ENCODE peak calls at places on chromosomes 5 and 9, in four cellular contexts. One of them, this sample, is unnamed.

GRCh38 chr5:72224946-72225427 is 95.1 kb downstream of the MRPS27 start:
- DNase-seq in endodermal cell: no peak
- DNase-seq in mesothelial cell of epicardium: no peak
- DNase-seq in CD8-positive, alpha-beta T cell: no peak
- DNase-seq in this sample: no peak

GRCh38 chr5:95684361-95684760 is 1.6 kb upstream of the SPATA9 start:
- DNase-seq in endodermal cell: no peak
- DNase-seq in mesothelial cell of epicardium: no peak
- DNase-seq in CD8-positive, alpha-beta T cell: no peak
- DNase-seq in this sample: no peak

GRCh38 chr5:148911386-148911785 is 85.0 kb downstream of the ADRB2 start:
- DNase-seq in endodermal cell: peak
- DNase-seq in mesothelial cell of epicardium: no peak
- DNase-seq in CD8-positive, alpha-beta T cell: no peak
- DNase-seq in this sample: no peak

GRCh38 chr5:141672856-141673813 is 8.9 kb downstream of the ARAP3 start:
- DNase-seq in endodermal cell: peak
- DNase-seq in mesothelial cell of epicardium: no peak
- DNase-seq in CD8-positive, alpha-beta T cell: no peak
- DNase-seq in this sample: no peak

GRCh38 chr9:130869250-130869649 is 27.4 kb downstream of the QRFP start:
- DNase-seq in endodermal cell: no peak
- DNase-seq in mesothelial cell of epicardium: no peak
- DNase-seq in CD8-positive, alpha-beta T cell: no peak
- DNase-seq in this sample: no peak

GRCh38 chr5:685262-686171 is 7.6 kb downstream of the TPPP start:
- DNase-seq in endodermal cell: peak
- DNase-seq in mesothelial cell of epicardium: no peak
- DNase-seq in CD8-positive, alpha-beta T cell: no peak
- DNase-seq in this sample: peak

GRCh38 chr5:76542887-76543690 is 80.1 kb downstream of the F2RL2 start:
- DNase-seq in endodermal cell: no peak
- DNase-seq in mesothelial cell of epicardium: no peak
- DNase-seq in CD8-positive, alpha-beta T cell: peak
- DNase-seq in this sample: no peak

GRCh38 chr9:70131296-70131695 is 87.6 kb downstream of the MAMDC2 start:
- DNase-seq in endodermal cell: no peak
- DNase-seq in mesothelial cell of epicardium: no peak
- DNase-seq in CD8-positive, alpha-beta T cell: no peak
- DNase-seq in this sample: no peak

GRCh38 chr5:112574566-112574965 is 155.5 kb upstream of the EPB41L4A start:
- DNase-seq in endodermal cell: no peak
- DNase-seq in mesothelial cell of epicardium: no peak
- DNase-seq in CD8-positive, alpha-beta T cell: no peak
- DNase-seq in this sample: no peak

GRCh38 chr5:102324714-102325113 is 28.6 kb upstream of the SLCO4C1 start:
- DNase-seq in endodermal cell: no peak
- DNase-seq in mesothelial cell of epicardium: no peak
- DNase-seq in CD8-positive, alpha-beta T cell: no peak
- DNase-seq in this sample: no peak

GRCh38 chr5:136042665-136043121 is 13.9 kb downstream of the TGFBI start:
- DNase-seq in endodermal cell: no peak
- DNase-seq in mesothelial cell of epicardium: no peak
- DNase-seq in CD8-positive, alpha-beta T cell: no peak
- DNase-seq in this sample: no peak

GRCh38 chr5:2105141-2105540 is 222.4 kb upstream of the IRX4 start:
- DNase-seq in endodermal cell: no peak
- DNase-seq in mesothelial cell of epicardium: no peak
- DNase-seq in CD8-positive, alpha-beta T cell: no peak
- DNase-seq in this sample: no peak

GRCh38 chr9:23603311-23603710 is 222.7 kb downstream of the ELAVL2 start:
- DNase-seq in endodermal cell: no peak
- DNase-seq in mesothelial cell of epicardium: no peak
- DNase-seq in CD8-positive, alpha-beta T cell: no peak
- DNase-seq in this sample: no peak

GRCh38 chr9:27398982-27399653 is 102.2 kb upstream of the EQTN start:
- DNase-seq in endodermal cell: no peak
- DNase-seq in mesothelial cell of epicardium: no peak
- DNase-seq in CD8-positive, alpha-beta T cell: no peak
- DNase-seq in this sample: no peak

GRCh38 chr9:68844623-68845612 is 139.9 kb downstream of the PIP5K1B start:
- DNase-seq in endodermal cell: peak
- DNase-seq in mesothelial cell of epicardium: peak
- DNase-seq in CD8-positive, alpha-beta T cell: no peak
- DNase-seq in this sample: no peak

GRCh38 chr9:89714316-89714715 is 109.5 kb downstream of the GADD45G start:
- DNase-seq in endodermal cell: no peak
- DNase-seq in mesothelial cell of epicardium: no peak
- DNase-seq in CD8-positive, alpha-beta T cell: no peak
- DNase-seq in this sample: no peak

GRCh38 chr9:78296208-78296892 is 575 bp upstream of the PSAT1 start:
- DNase-seq in endodermal cell: peak
- DNase-seq in mesothelial cell of epicardium: peak
- DNase-seq in CD8-positive, alpha-beta T cell: no peak
- DNase-seq in this sample: no peak

GRCh38 chr5:175748650-175749049 is 90.8 kb downstream of the HRH2 start:
- DNase-seq in endodermal cell: no peak
- DNase-seq in mesothelial cell of epicardium: no peak
- DNase-seq in CD8-positive, alpha-beta T cell: no peak
- DNase-seq in this sample: no peak

GRCh38 chr5:9653811-9654210 is 23.7 kb upstream of the TAS2R1 start:
- DNase-seq in endodermal cell: no peak
- DNase-seq in mesothelial cell of epicardium: peak
- DNase-seq in CD8-positive, alpha-beta T cell: no peak
- DNase-seq in this sample: no peak

GRCh38 chr9:129886226-129887174 is 51.2 kb downstream of the USP20 start:
- DNase-seq in endodermal cell: peak
- DNase-seq in mesothelial cell of epicardium: no peak
- DNase-seq in CD8-positive, alpha-beta T cell: peak
- DNase-seq in this sample: no peak

GRCh38 chr5:175658299-175659145 is 651 bp downstream of the HRH2 start:
- DNase-seq in endodermal cell: peak
- DNase-seq in mesothelial cell of epicardium: no peak
- DNase-seq in CD8-positive, alpha-beta T cell: no peak
- DNase-seq in this sample: no peak

GRCh38 chr9:77911928-77912327 is 119.7 kb downstream of the GNAQ start:
- DNase-seq in endodermal cell: no peak
- DNase-seq in mesothelial cell of epicardium: no peak
- DNase-seq in CD8-positive, alpha-beta T cell: no peak
- DNase-seq in this sample: no peak

GRCh38 chr9:71363286-71363961 is 242.0 kb upstream of the TRPM3 start:
- DNase-seq in endodermal cell: peak
- DNase-seq in mesothelial cell of epicardium: no peak
- DNase-seq in CD8-positive, alpha-beta T cell: no peak
- DNase-seq in this sample: no peak

GRCh38 chr5:153539983-153540382 is 49.5 kb downstream of the GRIA1 start:
- DNase-seq in endodermal cell: no peak
- DNase-seq in mesothelial cell of epicardium: no peak
- DNase-seq in CD8-positive, alpha-beta T cell: no peak
- DNase-seq in this sample: no peak

GRCh38 chr9:3920586-3921582 is 379.0 kb downstream of the GLIS3 start:
- DNase-seq in endodermal cell: no peak
- DNase-seq in mesothelial cell of epicardium: no peak
- DNase-seq in CD8-positive, alpha-beta T cell: no peak
- DNase-seq in this sample: no peak

GRCh38 chr9:134413890-134414731 is 87.9 kb downstream of the RXRA start:
- DNase-seq in endodermal cell: no peak
- DNase-seq in mesothelial cell of epicardium: peak
- DNase-seq in CD8-positive, alpha-beta T cell: no peak
- DNase-seq in this sample: no peak

GRCh38 chr5:134059758-134060495 is 54.6 kb upstream of the TCF7 start:
- DNase-seq in endodermal cell: no peak
- DNase-seq in mesothelial cell of epicardium: no peak
- DNase-seq in CD8-positive, alpha-beta T cell: no peak
- DNase-seq in this sample: no peak

GRCh38 chr5:137098238-137098637 is 400.9 kb downstream of the SPOCK1 start:
- DNase-seq in endodermal cell: no peak
- DNase-seq in mesothelial cell of epicardium: no peak
- DNase-seq in CD8-positive, alpha-beta T cell: no peak
- DNase-seq in this sample: no peak

GRCh38 chr5:138077064-138077696 is 6.7 kb upstream of the WNT8A start:
- DNase-seq in endodermal cell: peak
- DNase-seq in mesothelial cell of epicardium: peak
- DNase-seq in CD8-positive, alpha-beta T cell: peak
- DNase-seq in this sample: peak

GRCh38 chr5:54360925-54361662 is 50.7 kb upstream of the ARL15 start:
- DNase-seq in endodermal cell: no peak
- DNase-seq in mesothelial cell of epicardium: no peak
- DNase-seq in CD8-positive, alpha-beta T cell: no peak
- DNase-seq in this sample: no peak

GRCh38 chr5:108260105-108260857 is 121.6 kb downstream of the FBXL17 start:
- DNase-seq in endodermal cell: peak
- DNase-seq in mesothelial cell of epicardium: peak
- DNase-seq in CD8-positive, alpha-beta T cell: peak
- DNase-seq in this sample: no peak

GRCh38 chr5:108263338-108263737 is 118.6 kb downstream of the FBXL17 start:
- DNase-seq in endodermal cell: no peak
- DNase-seq in mesothelial cell of epicardium: no peak
- DNase-seq in CD8-positive, alpha-beta T cell: no peak
- DNase-seq in this sample: no peak

GRCh38 chr5:108259306-108259705 is 122.6 kb downstream of the FBXL17 start:
- DNase-seq in endodermal cell: no peak
- DNase-seq in mesothelial cell of epicardium: no peak
- DNase-seq in CD8-positive, alpha-beta T cell: no peak
- DNase-seq in this sample: no peak

GRCh38 chr5:108258001-108258400 is 123.9 kb downstream of the FBXL17 start:
- DNase-seq in endodermal cell: no peak
- DNase-seq in mesothelial cell of epicardium: no peak
- DNase-seq in CD8-positive, alpha-beta T cell: no peak
- DNase-seq in this sample: no peak

DNA sequence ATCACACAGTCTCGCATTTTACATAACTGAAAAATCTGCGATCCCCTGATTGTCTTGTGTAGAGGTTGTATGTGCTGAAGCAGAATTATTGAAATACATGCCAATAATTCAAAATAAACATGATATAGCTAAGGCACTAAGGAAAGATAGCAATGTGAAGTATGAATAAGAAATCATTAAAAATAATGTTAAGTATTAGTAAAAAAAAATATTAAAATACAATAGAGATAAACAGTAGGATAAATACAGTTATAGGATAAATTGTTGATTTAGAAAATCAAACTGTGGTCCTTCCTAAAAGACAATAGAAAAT is 121.1 kb downstream of the FBXL17 start:
- DNase-seq in endodermal cell: no peak
- DNase-seq in mesothelial cell of epicardium: no peak
- DNase-seq in CD8-positive, alpha-beta T cell: no peak
- DNase-seq in this sample: no peak
- TF ChIP-seq CTCF in endodermal cell: peak
- TF ChIP-seq CTCF in mesothelial cell of epicardium: peak
- TF ChIP-seq CTCF in CD8-positive, alpha-beta T cell: peak
- TF ChIP-seq CTCF in this sample: no peak

GRCh38 chr5:174527936-174528557 is 196.3 kb upstream of the MSX2 start:
- DNase-seq in endodermal cell: no peak
- DNase-seq in mesothelial cell of epicardium: no peak
- DNase-seq in CD8-positive, alpha-beta T cell: no peak
- DNase-seq in this sample: no peak

GRCh38 chr5:174526177-174526576 is 198.2 kb upstream of the MSX2 start:
- DNase-seq in endodermal cell: no peak
- DNase-seq in mesothelial cell of epicardium: no peak
- DNase-seq in CD8-positive, alpha-beta T cell: no peak
- DNase-seq in this sample: no peak

GRCh38 chr5:174520420-174521396 is 203.7 kb upstream of the MSX2 start:
- DNase-seq in endodermal cell: peak
- DNase-seq in mesothelial cell of epicardium: no peak
- DNase-seq in CD8-positive, alpha-beta T cell: no peak
- DNase-seq in this sample: no peak

GRCh38 chr5:174522641-174523260 is 201.6 kb upstream of the MSX2 start:
- DNase-seq in endodermal cell: no peak
- DNase-seq in mesothelial cell of epicardium: no peak
- DNase-seq in CD8-positive, alpha-beta T cell: no peak
- DNase-seq in this sample: no peak

GRCh38 chr5:174523311-174524159 is 200.8 kb upstream of the MSX2 start:
- DNase-seq in endodermal cell: no peak
- DNase-seq in mesothelial cell of epicardium: no peak
- DNase-seq in CD8-positive, alpha-beta T cell: no peak
- DNase-seq in this sample: no peak
- TF ChIP-seq CTCF in endodermal cell: peak
- TF ChIP-seq CTCF in mesothelial cell of epicardium: no peak
- TF ChIP-seq CTCF in CD8-positive, alpha-beta T cell: no peak
- TF ChIP-seq CTCF in this sample: peak

GRCh38 chr5:28807230-28807629 is 1768.8 kb upstream of the CDH9 start:
- DNase-seq in endodermal cell: no peak
- DNase-seq in mesothelial cell of epicardium: no peak
- DNase-seq in CD8-positive, alpha-beta T cell: no peak
- DNase-seq in this sample: no peak

GRCh38 chr5:28809811-28810750 is 1771.7 kb upstream of the CDH9 start:
- DNase-seq in endodermal cell: peak
- DNase-seq in mesothelial cell of epicardium: no peak
- DNase-seq in CD8-positive, alpha-beta T cell: no peak
- DNase-seq in this sample: no peak

GRCh38 chr5:28808967-28809810 is 1770.8 kb upstream of the CDH9 start:
- DNase-seq in endodermal cell: peak
- DNase-seq in mesothelial cell of epicardium: no peak
- DNase-seq in CD8-positive, alpha-beta T cell: no peak
- DNase-seq in this sample: no peak

GRCh38 chr5:28810751-28811136 is 1772.4 kb upstream of the CDH9 start:
- DNase-seq in endodermal cell: no peak
- DNase-seq in mesothelial cell of epicardium: no peak
- DNase-seq in CD8-positive, alpha-beta T cell: no peak
- DNase-seq in this sample: no peak
- TF ChIP-seq CTCF in endodermal cell: peak
- TF ChIP-seq CTCF in mesothelial cell of epicardium: no peak
- TF ChIP-seq CTCF in CD8-positive, alpha-beta T cell: no peak
- TF ChIP-seq CTCF in this sample: no peak

GRCh38 chr5:92470770-92471169 is 1087.7 kb upstream of the ARRDC3 start:
- DNase-seq in endodermal cell: peak
- DNase-seq in mesothelial cell of epicardium: no peak
- DNase-seq in CD8-positive, alpha-beta T cell: no peak
- DNase-seq in this sample: no peak
- TF ChIP-seq CTCF in endodermal cell: peak
- TF ChIP-seq CTCF in mesothelial cell of epicardium: no peak
- TF ChIP-seq CTCF in CD8-positive, alpha-beta T cell: no peak
- TF ChIP-seq CTCF in this sample: peak